ENCODE peak calls at places on chromosomes 2 and 18, in ten cellular contexts. L is astrocyte of the hippocampus; W is nephron progenitor cell; K is EH; N is iPS DF 6.9; R is lung; A is activated naive CD4-positive, alpha-beta T cell; Q is effector memory CD8-positive, alpha-beta T cell; O is erythroblast; Y is GOT3. U is an unnamed sample.

GRCh38 chr18:77099501-77100370 is 32.8 kb downstream of the MBP start:
- DNase-seq in L (no peak), W (no peak), K (no peak), N (no peak), R (no peak), A (no peak), Q (peak), O (no peak), Y (no peak), U (no peak)

GRCh38 chr18:23977709-23978483 is 36.7 kb upstream of the TTC39C start:
- DNase-seq in L (peak), W (no peak), K (no peak), N (no peak), R (no peak), A (no peak), Q (no peak), O (no peak), Y (no peak), U (no peak)

GRCh38 chr18:36075862-36076587 is 8.7 kb upstream of the RPRD1A start:
- DNase-seq in L (peak), W (no peak), K (peak), N (no peak), R (no peak), A (no peak), Q (no peak), O (peak), Y (no peak), U (no peak)

GRCh38 chr2:226578373-226578772 is 221.2 kb downstream of the IRS1 start:
- DNase-seq in L (no peak), W (no peak), K (no peak), N (no peak), R (no peak), A (no peak), Q (no peak), O (no peak), Y (no peak), U (no peak)

GRCh38 chr2:81195774-81196382 is 891.3 kb upstream of the LRRTM1 start:
- DNase-seq in L (no peak), W (no peak), K (no peak), N (no peak), R (no peak), A (no peak), Q (no peak), O (no peak), Y (no peak), U (no peak)

GRCh38 chr18:50627594-50628542 is 68.0 kb downstream of the MAPK4 start:
- DNase-seq in L (no peak), W (no peak), K (no peak), N (no peak), R (no peak), A (no peak), Q (no peak), O (no peak), Y (no peak), U (no peak)

GRCh38 chr18:79798999-79799370 is 1.2 kb downstream of the KCNG2 start:
- DNase-seq in L (no peak), W (peak), K (no peak), N (no peak), R (no peak), A (no peak), Q (no peak), O (no peak), Y (no peak), U (no peak)

GRCh38 chr2:73952499-73953446 is 26.1 kb downstream of the DGUOK start:
- DNase-seq in L (peak), W (no peak), K (peak), N (no peak), R (peak), A (no peak), Q (no peak), O (no peak), Y (no peak), U (peak)

GRCh38 chr18:60693426-60693825 is 320.9 kb upstream of the MC4R start:
- DNase-seq in L (peak), W (no peak), K (no peak), N (no peak), R (no peak), A (no peak), Q (no peak), O (no peak), Y (no peak), U (no peak)

GRCh38 chr2:225010804-225011203 is 31.5 kb downstream of the DOCK10 start:
- DNase-seq in L (peak), W (no peak), K (peak), N (no peak), R (no peak), A (no peak), Q (no peak), O (peak), Y (no peak), U (no peak)

GRCh38 chr18:35127201-35127600 is 86.0 kb downstream of the MAPRE2 start:
- DNase-seq in L (no peak), W (no peak), K (peak), N (no peak), R (no peak), A (no peak), Q (no peak), O (peak), Y (no peak), U (no peak)

GRCh38 chr2:71581015-71581414 is 127.7 kb downstream of the DYSF start:
- DNase-seq in L (no peak), W (no peak), K (no peak), N (no peak), R (no peak), A (no peak), Q (no peak), O (no peak), Y (no peak), U (no peak)

GRCh38 chr2:157319795-157320194 is 5.8 kb downstream of the ERMN start:
- DNase-seq in L (no peak), W (no peak), K (no peak), N (no peak), R (no peak), A (no peak), Q (no peak), O (no peak), Y (no peak), U (no peak)

GRCh38 chr18:72601944-72602343 is 57.8 kb upstream of the CBLN2 start:
- DNase-seq in L (no peak), W (no peak), K (no peak), N (no peak), R (no peak), A (no peak), Q (no peak), O (no peak), Y (no peak), U (no peak)

GRCh38 chr2:144681389-144681788 is 161.5 kb upstream of the ZEB2 start:
- DNase-seq in L (no peak), W (no peak), K (no peak), N (no peak), R (no peak), A (no peak), Q (no peak), O (no peak), Y (no peak), U (no peak)

GRCh38 chr2:73532381-73532780 is 109.8 kb downstream of the NAT8 start:
- DNase-seq in L (no peak), W (no peak), K (no peak), N (no peak), R (no peak), A (no peak), Q (no peak), O (no peak), Y (no peak), U (no peak)

GRCh38 chr2:84904717-84905174 is 710 bp upstream of the TMSB10 start:
- DNase-seq in L (peak), W (peak), K (peak), N (no peak), R (peak), A (no peak), Q (no peak), O (peak), Y (no peak), U (peak)

GRCh38 chr2:103123516-103123915 is 361.7 kb downstream of the TMEM182 start:
- DNase-seq in L (no peak), W (no peak), K (no peak), N (no peak), R (no peak), A (no peak), Q (no peak), O (no peak), Y (no peak), U (no peak)

GRCh38 chr2:217899231-217900009 is 103.4 kb downstream of the TNS1 start:
- DNase-seq in L (peak), W (peak), K (peak), N (no peak), R (peak), A (no peak), Q (no peak), O (peak), Y (no peak), U (peak)

U was measured in ascending aorta.